ENCODE peak calls at places on chromosomes 4 and X, in seven cellular contexts. V is foreskin fibroblast; Z is aorta; D is frontal cortex; K is CD4-positive, CD25-positive, alpha-beta regulatory T cell; H is thoracic aorta; C is upper lobe of right lung. L is an unnamed sample.

GRCh38 chr4:142977182-142977581 is 131.1 kb upstream of the INPP4B start:
- DNase-seq in V (no peak), Z (no peak), D (no peak), K (no peak), H (no peak), C (no peak), L (no peak)

GRCh38 chrX:37815366-37815765 is 32.0 kb downstream of the DYNLT3 start:
- DNase-seq in V (no peak), Z (no peak), D (no peak), K (no peak), H (no peak), C (no peak), L (no peak)

GRCh38 chrX:15816453-15816838 is 26.2 kb downstream of the ZRSR2 start:
- DNase-seq in V (no peak), Z (no peak), D (no peak), K (no peak), H (no peak), C (no peak), L (no peak)

GRCh38 chr4:186040316-186040715 is 28.6 kb upstream of the TLR3 start:
- DNase-seq in V (no peak), Z (no peak), D (no peak), K (no peak), H (no peak), C (no peak), L (no peak)

GRCh38 chr4:98657531-98658286 is 702 bp downstream of the TSPAN5 start:
- DNase-seq in V (peak; percentile 80), Z (peak; percentile 55), D (peak; percentile 65), K (peak; percentile 20), H (no peak), C (no peak), L (no peak)

GRCh38 chr4:95544433-95545103 is 4.2 kb downstream of the UNC5C start:
- DNase-seq in V (no peak), Z (no peak), D (no peak), K (no peak), H (no peak), C (no peak), L (no peak)

GRCh38 chrX:37896491-37896890 is 49.1 kb upstream of the DYNLT3 start:
- DNase-seq in V (no peak), Z (no peak), D (no peak), K (no peak), H (no peak), C (no peak), L (no peak)

GRCh38 chr4:140095694-140096482 is 58.1 kb downstream of the MAML3 start:
- DNase-seq in V (peak; percentile 83), Z (peak; percentile 72), D (no peak), K (peak; percentile 55), H (no peak), C (no peak), L (no peak)

GRCh38 chr4:117898496-117898895 is 135.8 kb upstream of the NDST3 start:
- DNase-seq in V (no peak), Z (no peak), D (no peak), K (no peak), H (no peak), C (no peak), L (no peak)